ENCODE peak calls at places on chromosomes 7 and 10, in five cellular contexts. D, T, A, U and N are unnamed samples.

GRCh38 chr7:133633055-133633454 is 380.2 kb downstream of the EXOC4 start:
- DNase-seq in D (no peak), T (peak), A (peak), U (no peak), N (no peak)

GRCh38 chr10:69843923-69844322 is 42.2 kb downstream of the COL13A1 start:
- DNase-seq in D (no peak), T (no peak), A (no peak), U (no peak), N (no peak)

GRCh38 chr7:112204072-112204775 is 2.0 kb downstream of the DOCK4 start:
- DNase-seq in D (no peak), T (peak), A (no peak), U (peak), N (no peak)

GRCh38 chr7:27906385-27907091 is 166.6 kb downstream of the TAX1BP1 start:
- DNase-seq in D (no peak), T (no peak), A (no peak), U (no peak), N (no peak)

GRCh38 chr7:31883761-31884164 is 186.4 kb downstream of the PDE1C start:
- DNase-seq in D (no peak), T (peak), A (peak), U (no peak), N (no peak)

GRCh38 chr7:28645866-28646265 is 233.5 kb downstream of the CREB5 start:
- DNase-seq in D (no peak), T (no peak), A (no peak), U (no peak), N (no peak)

GRCh38 chr10:2043379-2043778 is 306.1 kb upstream of the ADARB2 start:
- DNase-seq in D (no peak), T (no peak), A (no peak), U (no peak), N (no peak)

GRCh38 chr7:80147543-80148376 is 13.1 kb downstream of the GNAI1 start:
- DNase-seq in D (no peak), T (peak), A (no peak), U (no peak), N (no peak)

GRCh38 chr7:122849297-122849696 is 37.0 kb downstream of the CADPS2 start:
- DNase-seq in D (no peak), T (no peak), A (no peak), U (no peak), N (no peak)

GRCh38 chr7:69860486-69860885 is 262.2 kb downstream of the AUTS2 start:
- DNase-seq in D (no peak), T (no peak), A (no peak), U (no peak), N (no peak)

GRCh38 chr10:33034931-33035330 is 76.9 kb upstream of the ITGB1 start:
- DNase-seq in D (no peak), T (no peak), A (no peak), U (no peak), N (no peak)

GRCh38 chr10:104780946-104781345 is 139.9 kb downstream of the SORCS3 start:
- DNase-seq in D (no peak), T (no peak), A (no peak), U (no peak), N (no peak)

GRCh38 chr7:50962962-50963374 is 180.3 kb upstream of the GRB10 start:
- DNase-seq in D (peak), T (peak), A (peak), U (no peak), N (peak)

GRCh38 chr7:50792342-50793114 is 9.8 kb upstream of the GRB10 start:
- DNase-seq in D (peak), T (peak), A (peak), U (peak), N (peak)

GRCh38 chr7:132554446-132554845 is 21.8 kb downstream of the PLXNA4 start:
- DNase-seq in D (no peak), T (no peak), A (no peak), U (no peak), N (no peak)

GRCh38 chr7:34163956-34164355 is 258.6 kb downstream of the BMPER start:
- DNase-seq in D (no peak), T (no peak), A (no peak), U (no peak), N (no peak)

GRCh38 chr7:101085000-101085948 is at the start of gene TRIM56:
- DNase-seq in D (peak), T (peak), A (peak), U (peak), N (peak)

GRCh38 chr7:146074195-146074765 is 42.3 kb upstream of the CNTNAP2 start:
- DNase-seq in D (no peak), T (no peak), A (no peak), U (no peak), N (no peak)

GRCh38 chr10:73997806-73998622 is at the start of gene VCL:
- DNase-seq in D (peak), T (peak), A (peak), U (peak), N (peak)

GRCh38 chr10:26931223-26931622 is 70.5 kb upstream of the ABI1 start:
- DNase-seq in D (no peak), T (no peak), A (no peak), U (no peak), N (peak)

GRCh38 chr7:135601182-135601581 is 43.5 kb downstream of the NUP205 start:
- DNase-seq in D (no peak), T (peak), A (no peak), U (no peak), N (no peak)

GRCh38 chr7:105808703-105809590 is 67.5 kb downstream of the ATXN7L1 start:
- DNase-seq in D (no peak), T (peak), A (peak), U (no peak), N (no peak)

GRCh38 chr7:44223362-44224114 is 22.8 kb downstream of the YKT6 start:
- DNase-seq in D (peak), T (no peak), A (peak), U (peak), N (no peak)

GRCh38 chr10:3783721-3784432 is 1.1 kb downstream of the KLF6 start:
- DNase-seq in D (peak), T (peak), A (peak), U (peak), N (peak)

GRCh38 chr7:91628742-91629141 is 251.8 kb downstream of the MTERF1 start:
- DNase-seq in D (no peak), T (peak), A (no peak), U (peak), N (no peak)

GRCh38 chr7:82110146-82110823 is 333.3 kb downstream of the CACNA2D1 start:
- DNase-seq in D (peak), T (no peak), A (no peak), U (no peak), N (no peak)

GRCh38 chr10:132395704-132396494 is 1.1 kb upstream of the PWWP2B start:
- DNase-seq in D (peak), T (peak), A (no peak), U (peak), N (peak)

GRCh38 chr7:91514591-91514990 is 250.4 kb downstream of the FZD1 start:
- DNase-seq in D (no peak), T (no peak), A (no peak), U (no peak), N (no peak)

GRCh38 chr7:116495737-116496136 is 3.8 kb upstream of the CAV2 start:
- DNase-seq in D (no peak), T (peak), A (no peak), U (no peak), N (no peak)

GRCh38 chr7:116582806-116583444 is 58.1 kb downstream of the CAV1 start:
- DNase-seq in D (no peak), T (peak), A (no peak), U (no peak), N (no peak)

GRCh38 chr7:120030871-120031270 is 242.1 kb upstream of the KCND2 start:
- DNase-seq in D (no peak), T (no peak), A (no peak), U (no peak), N (no peak)

GRCh38 chr10:84510121-84510520 is 181.7 kb downstream of the CCSER2 start:
- DNase-seq in D (no peak), T (peak), A (no peak), U (no peak), N (no peak)

GRCh38 chr10:125151170-125151823 is 9.1 kb downstream of the CTBP2 start:
- DNase-seq in D (no peak), T (no peak), A (no peak), U (no peak), N (peak)

GRCh38 chr7:86978804-86979506 is 80.5 kb downstream of the ELAPOR2 start:
- DNase-seq in D (no peak), T (no peak), A (no peak), U (no peak), N (no peak)

GRCh38 chr7:86972072-86972471 is 87.4 kb downstream of the ELAPOR2 start:
- DNase-seq in D (no peak), T (peak), A (no peak), U (no peak), N (no peak)

GRCh38 chr7:86975449-86975848 is 84.0 kb downstream of the ELAPOR2 start:
- DNase-seq in D (no peak), T (no peak), A (no peak), U (no peak), N (no peak)

GRCh38 chr7:86976958-86977357 is 82.5 kb downstream of the ELAPOR2 start:
- DNase-seq in D (no peak), T (no peak), A (no peak), U (no peak), N (no peak)

GRCh38 chr7:86975914-86976313 is 83.5 kb downstream of the ELAPOR2 start:
- DNase-seq in D (no peak), T (no peak), A (no peak), U (no peak), N (no peak)
- H3K4me3 ChIP-seq in D (no peak), T (no peak), A (no peak), U (no peak), N (no peak)

GRCh38 chr7:152883858-152884257 is 124.3 kb downstream of the ACTR3B start:
- DNase-seq in D (no peak), T (no peak), A (no peak), U (no peak), N (no peak)

GRCh38 chr7:152886579-152887117 is 127.1 kb downstream of the ACTR3B start:
- DNase-seq in D (no peak), T (no peak), A (no peak), U (no peak), N (no peak)

GRCh38 chr7:152884321-152884720 is 124.8 kb downstream of the ACTR3B start:
- DNase-seq in D (no peak), T (no peak), A (no peak), U (no peak), N (no peak)

GRCh38 chr7:152881893-152882292 is 122.3 kb downstream of the ACTR3B start:
- DNase-seq in D (no peak), T (no peak), A (no peak), U (no peak), N (no peak)

GRCh38 chr7:152882576-152883310 is 123.2 kb downstream of the ACTR3B start:
- DNase-seq in D (no peak), T (no peak), A (no peak), U (no peak), N (no peak)
- TF ChIP-seq CTCF in D (no peak), T (no peak), A (no peak), U (no peak), N (no peak)

DNA sequence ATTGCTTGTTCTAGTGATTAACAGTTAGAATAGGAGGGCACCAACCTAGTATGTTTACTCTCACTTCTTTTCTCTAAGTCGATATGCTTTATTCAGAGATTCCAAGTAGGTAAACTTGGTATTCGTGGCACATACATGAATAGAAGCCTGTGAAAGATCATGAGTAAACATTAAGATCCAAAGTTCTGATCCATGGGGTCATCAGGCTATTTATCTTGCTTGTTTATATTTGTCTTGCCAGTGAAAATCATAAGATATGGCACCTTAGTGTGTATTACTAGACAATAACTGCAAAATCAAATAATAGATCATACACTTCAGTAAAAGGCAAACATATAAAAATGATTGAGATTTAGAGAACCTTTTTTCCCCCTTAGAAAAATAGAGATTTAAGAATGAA is 56.5 kb upstream of the LHFPL3 start:
- DNase-seq in D (no peak), T (no peak), A (no peak), U (no peak), N (no peak)
- H3K4me3 ChIP-seq in D (no peak), T (no peak), A (no peak), U (no peak), N (no peak)

GRCh38 chr7:37815969-37816371 is 32.4 kb upstream of the NME8 start:
- DNase-seq in D (no peak), T (no peak), A (no peak), U (no peak), N (no peak)
- TF ChIP-seq CTCF in D (no peak), T (no peak), A (no peak), U (no peak), N (no peak)

GRCh38 chr7:20236790-20237189 is 19.6 kb upstream of the MACC1 start:
- DNase-seq in D (no peak), T (peak), A (no peak), U (no peak), N (no peak)

GRCh38 chr7:20238754-20239324 is 21.7 kb upstream of the MACC1 start:
- DNase-seq in D (peak), T (no peak), A (no peak), U (no peak), N (no peak)

GRCh38 chr7:20237464-20238267 is 20.5 kb upstream of the MACC1 start:
- DNase-seq in D (no peak), T (no peak), A (no peak), U (no peak), N (no peak)

GRCh38 chr7:20240080-20240926 is 23.1 kb upstream of the MACC1 start:
- DNase-seq in D (no peak), T (no peak), A (no peak), U (no peak), N (no peak)

DNA sequence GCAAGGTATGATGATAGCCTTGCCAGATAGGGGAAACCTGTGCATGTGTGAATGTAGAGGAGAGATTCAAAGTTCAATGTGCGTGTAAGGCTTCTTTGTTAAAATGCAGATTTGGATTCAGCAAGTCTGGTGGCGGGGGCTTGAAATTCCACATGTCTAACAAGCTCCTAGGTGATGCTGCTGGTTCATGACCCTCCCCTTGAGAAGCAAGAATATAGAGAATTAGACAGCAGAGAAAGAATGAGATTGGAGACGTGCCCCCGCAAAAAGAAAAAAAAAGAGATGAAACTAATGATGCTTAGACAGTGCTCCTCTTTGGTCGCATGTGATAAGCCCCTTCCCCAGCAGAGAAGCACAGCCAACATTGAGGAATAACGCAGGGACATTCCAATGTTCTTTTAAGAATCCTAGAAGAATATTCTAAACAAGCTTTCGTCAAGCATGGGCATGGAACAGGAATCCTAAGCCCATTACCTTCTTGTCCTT is 21.1 kb upstream of the MACC1 start:
- DNase-seq in D (no peak), T (no peak), A (no peak), U (no peak), N (no peak)
- H3K4me3 ChIP-seq in D (no peak), T (no peak), A (no peak), U (no peak), N (no peak)

GRCh38 chr10:72692057-72692891 is at the start of gene MCU:
- DNase-seq in D (peak), T (peak), A (peak), U (peak), N (peak)
- TF ChIP-seq CTCF in D (no peak), T (no peak), A (no peak), U (no peak), N (peak)

GRCh38 chr10:15167411-15168295 is 840 bp downstream of the NMT2 start:
- DNase-seq in D (peak), T (peak), A (peak), U (peak), N (peak)

GRCh38 chr10:15168781-15169554 is 475 bp upstream of the NMT2 start:
- DNase-seq in D (peak), T (peak), A (peak), U (peak), N (peak)

GRCh38 chr10:15163261-15163864 is 5.1 kb downstream of the NMT2 start:
- DNase-seq in D (no peak), T (no peak), A (peak), U (no peak), N (no peak)

GRCh38 chr10:15168296-15168780 is at the start of gene NMT2:
- DNase-seq in D (peak), T (no peak), A (peak), U (no peak), N (peak)

GRCh38 chr10:15166325-15166724 is 2.2 kb downstream of the NMT2 start:
- DNase-seq in D (no peak), T (no peak), A (no peak), U (no peak), N (no peak)
- H3K4me3 ChIP-seq in D (peak), T (no peak), A (no peak), U (peak), N (no peak)

GRCh38 chr10:116027355-116027754 is 245.7 kb downstream of the GFRA1 start:
- DNase-seq in D (no peak), T (no peak), A (no peak), U (no peak), N (no peak)

GRCh38 chr10:116029826-116030225 is 243.2 kb downstream of the GFRA1 start:
- DNase-seq in D (no peak), T (no peak), A (no peak), U (no peak), N (no peak)

GRCh38 chr10:116024479-116024878 is 248.5 kb downstream of the GFRA1 start:
- DNase-seq in D (no peak), T (no peak), A (no peak), U (no peak), N (no peak)

GRCh38 chr10:116030576-116030975 is 242.4 kb downstream of the GFRA1 start:
- DNase-seq in D (no peak), T (no peak), A (no peak), U (no peak), N (no peak)

GRCh38 chr10:116026315-116026714 is 246.7 kb downstream of the GFRA1 start:
- DNase-seq in D (no peak), T (no peak), A (no peak), U (peak), N (no peak)
- TF ChIP-seq CTCF in D (no peak), T (no peak), A (no peak), U (no peak), N (no peak)

GRCh38 chr10:48555310-48556042 is 49.4 kb downstream of the ARHGAP22 start:
- DNase-seq in D (no peak), T (no peak), A (no peak), U (no peak), N (no peak)

GRCh38 chr10:48556713-48557112 is 48.2 kb downstream of the ARHGAP22 start:
- DNase-seq in D (no peak), T (no peak), A (no peak), U (no peak), N (no peak)

GRCh38 chr10:48557511-48558123 is 47.3 kb downstream of the ARHGAP22 start:
- DNase-seq in D (no peak), T (no peak), A (no peak), U (no peak), N (no peak)

GRCh38 chr10:48554668-48555067 is 50.2 kb downstream of the ARHGAP22 start:
- DNase-seq in D (no peak), T (no peak), A (no peak), U (no peak), N (no peak)

DNA sequence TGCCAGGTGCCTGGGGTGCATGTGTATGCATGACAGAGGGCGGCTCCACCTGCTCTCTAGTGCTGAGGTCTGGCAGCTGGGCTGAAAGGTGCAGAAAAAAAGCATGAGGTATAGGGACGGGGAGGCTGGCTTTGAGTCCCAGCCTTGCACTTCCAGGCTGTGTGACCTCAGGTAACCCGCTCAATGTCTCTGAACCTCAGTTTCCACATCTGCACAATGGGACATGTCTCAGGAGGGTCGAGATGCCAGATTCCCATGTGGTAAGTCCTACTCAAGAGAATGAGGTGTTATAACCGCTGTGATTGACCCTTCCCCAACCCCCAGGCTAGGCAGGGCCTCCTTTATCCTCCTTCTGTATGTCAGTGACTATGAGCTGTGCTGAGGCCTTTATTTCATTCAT is 48.8 kb downstream of the ARHGAP22 start:
- DNase-seq in D (no peak), T (no peak), A (no peak), U (no peak), N (no peak)
- H3K4me3 ChIP-seq in D (no peak), T (no peak), A (no peak), U (no peak), N (no peak)

GRCh38 chr10:20274580-20274979 is 458.3 kb downstream of the PLXDC2 start:
- DNase-seq in D (no peak), T (peak), A (no peak), U (no peak), N (no peak)
- TF ChIP-seq CTCF in D (no peak), T (no peak), A (no peak), U (no peak), N (no peak)